ENCODE peak calls at places on chromosomes 5 and 9, in nine cellular contexts. P is HT1080; V is M059J; L is stimulated activated CD4-positive, alpha-beta T cell treated with anti-CD3 and anti-CD28 coated beads, Interleukin-1b, Interleukin-23, amount 100 ng/mL, for 4 hours; I is CD8-positive, alpha-beta T cell; D is ACHN; G is MM.1S; Y is fibroblast of lung; Q is RPMI7951. X is an unnamed sample.

GRCh38 chr5:39547548-39548154 is 122.9 kb upstream of the DAB2 start:
- DNase-seq in G (peak; percentile 69), L (no peak), Y (peak; percentile 81), I (no peak), V (peak; percentile 71), P (peak; percentile 55), Q (peak; percentile 58), D (peak; percentile 73), X (peak; percentile 88)

GRCh38 chr5:122515709-122516431 is 203.8 kb downstream of the SNCAIP start:
- DNase-seq in Q (peak; percentile 61), L (no peak), Y (peak; percentile 89), V (peak; percentile 62), P (peak; percentile 58), D (peak; percentile 41), G (peak; percentile 28), I (no peak), X (peak; percentile 80)

GRCh38 chr9:10479172-10479571 is 133.6 kb downstream of the PTPRD start:
- DNase-seq in Q (peak; percentile 1), P (peak; percentile 4), Y (no peak), I (no peak), V (no peak), D (peak; percentile 12), G (no peak), L (no peak), X (peak; percentile 40)

GRCh38 chr5:38433160-38433861 is 123.1 kb downstream of the LIFR start:
- DNase-seq in I (no peak), Y (peak; percentile 94), D (no peak), V (peak; percentile 89), Q (peak; percentile 90), G (peak; percentile 50), P (peak; percentile 75), L (no peak), X (no peak)

GRCh38 chr5:67494186-67494842 is 297.7 kb upstream of the CD180 start:
- DNase-seq in V (no peak), Q (no peak), G (no peak), P (no peak), D (no peak), Y (no peak), I (no peak), L (no peak), X (no peak)

GRCh38 chr9:88777498-88778312 is 213.6 kb upstream of the S1PR3 start:
- DNase-seq in D (no peak), P (peak; percentile 75), L (no peak), Q (peak; percentile 62), I (no peak), Y (peak; percentile 42), G (peak; percentile 51), V (peak; percentile 75), X (no peak)

GRCh38 chr9:134285215-134285845 is 40.9 kb upstream of the RXRA start:
- DNase-seq in P (no peak), Y (no peak), D (no peak), G (no peak), Q (no peak), L (no peak), I (no peak), V (no peak), X (no peak)

GRCh38 chr9:3181049-3181953 is 337.4 kb upstream of the PUM3 start:
- DNase-seq in Q (no peak), V (peak; percentile 34), L (peak; percentile 10), I (no peak), Y (no peak), G (peak; percentile 87), P (peak; percentile 7), D (peak; percentile 42), X (peak; percentile 11)

GRCh38 chr5:96903300-96903699 is 27.0 kb downstream of the ERAP2 start:
- DNase-seq in I (no peak), V (no peak), P (no peak), G (no peak), Y (no peak), D (no peak), L (no peak), Q (no peak), X (no peak)

GRCh38 chr5:40405985-40406384 is 273.7 kb upstream of the PTGER4 start:
- DNase-seq in Y (no peak), V (no peak), D (no peak), G (no peak), I (no peak), Q (peak; percentile 44), L (no peak), P (no peak), X (no peak)

GRCh38 chr5:158832096-158832495 is 267.6 kb downstream of the EBF1 start:
- DNase-seq in V (no peak), Q (no peak), Y (peak; percentile 15), I (no peak), D (no peak), L (no peak), P (no peak), G (no peak), X (no peak)

GRCh38 chr9:77752566-77752965 is 104.4 kb upstream of the GNA14 start:
- DNase-seq in P (peak; percentile 3), Q (peak; percentile 11), V (peak; percentile 80), I (no peak), L (no peak), D (no peak), Y (peak; percentile 78), G (no peak), X (no peak)

GRCh38 chr5:2009986-2010914 is 127.5 kb upstream of the IRX4 start:
- DNase-seq in Q (no peak), Y (no peak), P (no peak), G (no peak), I (no peak), V (no peak), L (no peak), D (no peak), X (no peak)

GRCh38 chr9:134855231-134855899 is 25.2 kb upstream of the FCN2 start:
- DNase-seq in P (no peak), L (no peak), D (no peak), Q (no peak), Y (no peak), V (no peak), I (no peak), G (no peak), X (no peak)

GRCh38 chr5:74199005-74199404 is 441.5 kb downstream of the ENC1 start:
- DNase-seq in V (peak; percentile 41), Y (peak; percentile 22), G (no peak), I (no peak), L (no peak), Q (peak; percentile 36), D (no peak), P (peak; percentile 35), X (no peak)

GRCh38 chr5:150513375-150514309 is 5.7 kb downstream of the NDST1 start:
- DNase-seq in I (no peak), Y (peak; percentile 21), G (no peak), Q (peak; percentile 31), D (no peak), P (peak; percentile 68), V (peak; percentile 51), L (no peak), X (no peak)

GRCh38 chr5:154046486-154046885 is 7.7 kb downstream of the MFAP3 start:
- DNase-seq in I (no peak), P (no peak), L (no peak), G (no peak), V (no peak), D (no peak), Y (no peak), Q (no peak), X (no peak)

GRCh38 chr5:37615184-37615583 is 224.7 kb downstream of the GDNF start:
- DNase-seq in D (peak; percentile 33), L (no peak), Q (peak; percentile 87), V (peak; percentile 82), P (peak; percentile 94), I (no peak), Y (peak; percentile 54), G (no peak), X (no peak)

GRCh38 chr9:91241909-91242308 is 119.8 kb downstream of the AUH start:
- DNase-seq in Y (no peak), V (no peak), P (no peak), L (no peak), G (no peak), I (no peak), D (peak; percentile 28), Q (no peak), X (no peak)

GRCh38 chr9:116269250-116269649 is 115.7 kb downstream of the PAPPA start:
- DNase-seq in V (peak; percentile 66), Q (peak; percentile 8), Y (no peak), G (no peak), D (no peak), P (peak; percentile 89), L (no peak), I (no peak), X (no peak)

GRCh38 chr5:170597109-170597741 is 93.4 kb downstream of the KCNIP1 start:
- DNase-seq in V (peak; percentile 95), Q (peak; percentile 98), P (peak; percentile 89), I (no peak), D (peak; percentile 83), G (no peak), L (no peak), Y (peak; percentile 36), X (no peak)

GRCh38 chr5:78677777-78678668 is 29.5 kb upstream of the LHFPL2 start:
- DNase-seq in D (peak; percentile 22), Y (peak; percentile 99), G (no peak), P (peak; percentile 77), L (no peak), V (peak; percentile 95), Q (peak; percentile 96), I (no peak), X (peak; percentile 52)